ENCODE peak calls at places on chromosomes 4 and X, in seven cellular contexts. S, O, R, X, V, Z and W are unnamed samples.

GRCh38 chrX:152637649-152638442 is at the start of gene GABRQ:
- DNase-seq in S (no peak), O (peak; percentile 67), R (peak; percentile 54), X (peak; percentile 45), V (peak; percentile 3), Z (no peak), W (no peak)

GRCh38 chr4:15658136-15658535 is 3.0 kb upstream of the FBXL5 start:
- DNase-seq in S (no peak), O (no peak), R (no peak), X (no peak), V (no peak), Z (no peak), W (no peak)

GRCh38 chrX:71118985-71119535 is 664 bp downstream of the MED12 start:
- DNase-seq in S (no peak), O (no peak), R (no peak), X (peak; percentile 9), V (no peak), Z (no peak), W (no peak)

GRCh38 chr4:76308548-76308947 is 2.0 kb downstream of the STBD1 start:
- DNase-seq in S (no peak), O (no peak), R (no peak), X (peak; percentile 50), V (no peak), Z (no peak), W (no peak)

GRCh38 chr4:41976775-41977516 is 4.6 kb upstream of the DCAF4L1 start:
- DNase-seq in S (no peak), O (no peak), R (no peak), X (no peak), V (no peak), Z (no peak), W (no peak)

GRCh38 chrX:39381446-39381845 is 580.2 kb downstream of the MID1IP1 start:
- DNase-seq in S (no peak), O (no peak), R (no peak), X (peak; percentile 5), V (peak; percentile 2), Z (no peak), W (no peak)

GRCh38 chrX:101078716-101079115 is at the start of gene TMEM35A:
- DNase-seq in S (no peak), O (no peak), R (no peak), X (peak; percentile 38), V (peak; percentile 60), Z (no peak), W (no peak)

GRCh38 chr4:147891476-147892115 is 159.7 kb downstream of the ARHGAP10 start:
- DNase-seq in S (no peak), O (no peak), R (no peak), X (no peak), V (no peak), Z (no peak), W (no peak)

GRCh38 chr4:4659871-4660651 is 118.2 kb upstream of the STX18 start:
- DNase-seq in S (no peak), O (no peak), R (peak; percentile 77), X (peak; percentile 89), V (peak; percentile 88), Z (no peak), W (no peak)

GRCh38 chrX:43808231-43808630 is 74.0 kb downstream of the MAOB start:
- DNase-seq in S (no peak), O (no peak), R (no peak), X (no peak), V (no peak), Z (no peak), W (no peak)

GRCh38 chrX:68807818-68808217 is 21.0 kb upstream of the EFNB1 start:
- DNase-seq in S (no peak), O (no peak), R (peak; percentile 18), X (peak; percentile 33), V (no peak), Z (no peak), W (no peak)

GRCh38 chr4:61532324-61532723 is 332.2 kb downstream of the ADGRL3 start:
- DNase-seq in S (no peak), O (no peak), R (no peak), X (peak; percentile 41), V (peak; percentile 62), Z (no peak), W (no peak)

GRCh38 chr4:13294961-13295605 is 189.1 kb downstream of the RAB28 start:
- DNase-seq in S (no peak), O (no peak), R (no peak), X (peak; percentile 21), V (no peak), Z (no peak), W (no peak)

GRCh38 chr4:37885496-37885895 is 5.4 kb upstream of the TBC1D1 start:
- DNase-seq in S (peak; percentile 77), O (no peak), R (no peak), X (peak; percentile 78), V (peak; percentile 71), Z (no peak), W (no peak)

GRCh38 chr4:6192245-6192644 is 8.1 kb downstream of the JAKMIP1 start:
- DNase-seq in S (no peak), O (no peak), R (no peak), X (no peak), V (no peak), Z (no peak), W (no peak)
- TF ChIP-seq CTCF in S (no peak), O (no peak), R (no peak), X (no peak), V (no peak), Z (no peak), W (no peak)

GRCh38 chrX:133989993-133990392 is 4.6 kb upstream of the GPC3 start:
- DNase-seq in S (no peak), O (no peak), R (no peak), X (no peak), V (no peak), Z (no peak), W (no peak)

GRCh38 chrX:133995759-133996158 is 10.4 kb upstream of the GPC3 start:
- DNase-seq in S (no peak), O (no peak), R (no peak), X (no peak), V (no peak), Z (no peak), W (no peak)

GRCh38 chrX:133991814-133992213 is 6.4 kb upstream of the GPC3 start:
- DNase-seq in S (no peak), O (no peak), R (no peak), X (no peak), V (no peak), Z (no peak), W (no peak)

GRCh38 chrX:133994576-133994975 is 9.2 kb upstream of the GPC3 start:
- DNase-seq in S (no peak), O (no peak), R (no peak), X (peak; percentile 37), V (peak; percentile 22), Z (no peak), W (no peak)

DNA sequence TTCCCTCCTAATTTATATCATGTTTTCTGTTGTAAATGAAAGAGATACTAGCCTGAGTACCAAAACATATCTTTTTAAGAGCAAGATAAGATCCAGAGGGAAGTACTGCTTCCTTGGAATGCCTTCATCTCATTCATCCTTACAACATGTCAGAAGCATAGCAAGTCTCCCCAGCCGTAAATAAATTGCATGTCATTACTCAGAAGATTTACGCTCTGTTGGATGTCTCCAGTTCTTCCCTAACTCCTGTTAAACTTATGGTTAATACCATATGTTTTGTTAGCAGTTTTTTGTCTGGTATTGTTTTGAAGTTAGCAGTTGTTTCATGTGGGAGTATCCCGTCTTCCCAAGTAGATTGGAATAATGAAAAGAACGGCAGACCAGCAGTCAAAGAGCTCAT is 7.5 kb upstream of the GPC3 start:
- DNase-seq in S (no peak), O (no peak), R (no peak), X (no peak), V (no peak), Z (no peak), W (no peak)
- H3K4me1 ChIP-seq in S (no peaks in the 10 kb centered on the region), O (no peaks in the 10 kb centered on the region), R (no peaks in the 10 kb centered on the region), X (peaks cover under 1% of the 10 kb centered on the region), V (no peaks in the 10 kb centered on the region), Z (no peaks in the 10 kb centered on the region), W (no peaks in the 10 kb centered on the region)

DNA sequence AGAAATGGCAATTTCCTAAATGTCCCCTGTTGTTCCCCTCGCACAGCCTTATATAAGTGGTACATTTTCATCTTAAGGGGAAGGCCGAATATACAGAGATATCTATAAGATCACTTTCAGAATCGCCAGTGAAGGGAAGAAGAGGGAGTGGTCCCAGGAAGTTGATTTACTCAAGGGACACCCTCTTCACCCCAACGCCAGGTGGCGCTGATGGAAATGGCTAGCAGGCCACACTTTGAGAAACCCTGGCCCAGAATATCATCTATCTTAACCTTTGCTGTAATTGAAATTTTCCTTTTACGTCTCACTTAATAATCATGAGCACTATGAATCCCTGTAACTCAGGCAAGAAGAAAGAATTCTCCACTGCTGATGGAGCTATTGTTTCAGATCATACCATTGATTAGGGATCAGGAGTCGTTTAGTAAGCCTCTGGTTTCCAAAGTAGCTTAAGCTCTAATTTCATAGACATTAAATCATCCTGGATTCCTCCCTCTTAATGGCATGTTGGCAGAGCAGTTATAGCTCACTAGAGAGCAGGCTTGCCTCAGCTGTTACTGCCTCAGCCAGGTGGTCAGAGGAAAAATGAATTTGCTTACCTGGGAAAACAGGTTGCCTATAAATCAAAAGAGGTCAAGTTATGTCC is 941.3 kb upstream of the TENM3 start:
- DNase-seq in S (no peak), O (peak; percentile 66), R (peak; percentile 41), X (peak; percentile 14), V (peak; percentile 36), Z (no peak), W (no peak)
- TF ChIP-seq CTCF in S (no peak), O (peak; percentile 52), R (peak; percentile 75), X (peak; percentile 29), V (no peak), Z (no peak), W (peak; percentile 21)

DNA sequence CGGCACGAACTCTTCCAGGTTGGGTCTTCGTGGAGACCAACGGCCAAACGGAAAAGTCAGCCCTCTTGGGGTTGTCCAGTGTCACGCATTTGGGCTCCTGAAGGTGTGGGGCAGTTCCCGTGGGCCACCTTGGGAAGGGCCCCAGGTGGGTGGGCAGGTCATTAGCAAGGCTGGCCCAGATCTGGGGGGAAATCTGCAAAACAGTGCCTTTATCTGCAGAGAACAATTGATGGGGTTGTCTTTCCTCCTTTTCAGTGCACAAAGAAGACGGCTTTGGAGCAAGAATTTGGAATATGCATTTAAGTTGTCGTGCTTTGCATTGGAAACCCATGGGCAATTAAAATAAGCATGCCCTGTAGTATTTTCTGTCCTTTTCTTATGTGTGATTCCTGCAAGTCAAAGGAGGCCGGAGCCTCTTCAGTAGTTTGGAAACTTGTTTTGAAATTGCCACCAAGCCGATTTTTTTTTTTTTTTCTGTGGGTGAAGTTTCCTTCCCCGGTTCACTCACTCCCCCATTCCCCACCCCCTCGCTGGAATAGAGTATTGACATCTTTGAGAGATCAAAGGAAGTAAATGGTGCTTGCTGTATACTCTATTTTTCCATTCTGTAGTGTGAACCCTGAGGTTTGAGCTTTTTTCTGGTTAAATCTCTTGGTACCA is 9.8 kb downstream of the ZIC3 start:
- DNase-seq in S (no peak), O (no peak), R (no peak), X (no peak), V (no peak), Z (no peak), W (no peak)
- H3K4me1 ChIP-seq in S (no peaks in the 10 kb centered on the region), O (no peaks in the 10 kb centered on the region), R (no peaks in the 10 kb centered on the region), X (no peaks in the 10 kb centered on the region), V (no peaks in the 10 kb centered on the region), Z (no peaks in the 10 kb centered on the region), W (no peaks in the 10 kb centered on the region)

GRCh38 chrX:109384569-109385174 is 97.2 kb downstream of the GUCY2F start:
- DNase-seq in S (no peak), O (no peak), R (no peak), X (peak; percentile 61), V (peak; percentile 35), Z (no peak), W (no peak)
- TF ChIP-seq CTCF in S (peak; percentile 3), O (peak; percentile 44), R (peak; percentile 52), X (peak; percentile 55), V (peak; percentile 28), Z (no peak), W (peak; percentile 22)